ENCODE peak calls at places on chromosomes 4 and X, in four cellular contexts. W is A673, X is RWPE2, N is GM12865. O is an unnamed sample.

GRCh38 chrX:39769748-39770147 is 328.0 kb downstream of the BCOR start:
- DNase-seq in X (no peak), N (no peak), W (no peak), O (no peak)

GRCh38 chr4:151443247-151443646 is 34.3 kb downstream of the FHIP1A start:
- DNase-seq in X (no peak), W (no peak), N (no peak), O (no peak)

GRCh38 chr4:79651516-79651915 is 243.5 kb upstream of the GK2 start:
- DNase-seq in W (no peak), N (no peak), X (no peak), O (no peak)

GRCh38 chr4:11743236-11743635 is 314.5 kb upstream of the HS3ST1 start:
- DNase-seq in W (no peak), X (no peak), N (no peak), O (no peak)

GRCh38 chrX:153587342-153587741 is 11.6 kb downstream of the CCNQ start:
- DNase-seq in N (no peak), W (no peak), X (no peak), O (no peak)

GRCh38 chrX:53272808-53273337 is 8.5 kb downstream of the IQSEC2 start:
- DNase-seq in X (no peak), N (no peak), W (no peak), O (no peak)

GRCh38 chr4:57085278-57085677 is 24.9 kb downstream of the IGFBP7 start:
- DNase-seq in N (no peak), W (no peak), X (no peak), O (no peak)

GRCh38 chr4:151014521-151015457 is at the start of gene LRBA:
- DNase-seq in X (peak), W (peak), N (peak), O (no peak)

GRCh38 chr4:128840711-128841318 is 31.3 kb downstream of the JADE1 start:
- DNase-seq in N (no peak), X (no peak), W (no peak), O (no peak)

GRCh38 chr4:178415925-178416324 is 973.7 kb upstream of the AGA start:
- DNase-seq in W (no peak), X (peak), N (no peak), O (no peak)

GRCh38 chr4:38667005-38667771 is 3.2 kb downstream of the KLF3 start:
- DNase-seq in X (peak), W (peak), N (peak), O (peak)

GRCh38 chr4:52081216-52081615 is 30.1 kb downstream of the SPATA18 start:
- DNase-seq in W (no peak), N (no peak), X (no peak), O (no peak)

GRCh38 chrX:13837290-13837745 is 20.4 kb upstream of the GPM6B start:
- DNase-seq in X (no peak), W (peak), N (no peak), O (no peak)

GRCh38 chrX:72685810-72686465 is 28.2 kb downstream of the PHKA1 start:
- DNase-seq in N (no peak), X (no peak), W (no peak), O (no peak)

GRCh38 chrX:54358424-54359211 is 772 bp upstream of the WNK3 start:
- DNase-seq in X (peak), N (no peak), W (peak), O (no peak)

O was measured in SK-N-MC.